ENCODE peak calls at places on chromosome 11, in seven cellular contexts. One of them, this sample, is unnamed.

GRCh38 chr11:69744435-69744834 is 30.7 kb downstream of the FGF4 start:
- DNase-seq in endothelial cell of umbilical vein: peak; percentile 49
- DNase-seq in body of pancreas: no peak
- DNase-seq in psoas muscle: no peak
- DNase-seq in fibroblast of lung: peak; percentile 93
- DNase-seq in BE2C: no peak
- DNase-seq in heart right ventricle: no peak
- DNase-seq in this sample: no peak

GRCh38 chr11:11558352-11558751 is 63.5 kb downstream of the GALNT18 start:
- DNase-seq in BE2C: no peak
- DNase-seq in heart right ventricle: no peak
- DNase-seq in psoas muscle: no peak
- DNase-seq in body of pancreas: no peak
- DNase-seq in endothelial cell of umbilical vein: no peak
- DNase-seq in fibroblast of lung: no peak
- DNase-seq in this sample: no peak

GRCh38 chr11:12220305-12220704 is 109.9 kb downstream of the MICAL2 start:
- DNase-seq in BE2C: no peak
- DNase-seq in body of pancreas: peak; percentile 74
- DNase-seq in fibroblast of lung: no peak
- DNase-seq in psoas muscle: peak; percentile 58
- DNase-seq in heart right ventricle: peak; percentile 71
- DNase-seq in endothelial cell of umbilical vein: peak; percentile 50
- DNase-seq in this sample: peak; percentile 85

GRCh38 chr11:108895579-108896480 is 231.0 kb downstream of the DDX10 start:
- DNase-seq in heart right ventricle: no peak
- DNase-seq in endothelial cell of umbilical vein: peak; percentile 83
- DNase-seq in body of pancreas: no peak
- DNase-seq in fibroblast of lung: peak; percentile 37
- DNase-seq in psoas muscle: no peak
- DNase-seq in BE2C: no peak
- DNase-seq in this sample: no peak

GRCh38 chr11:78213526-78214330 is 25.0 kb downstream of the USP35 start:
- DNase-seq in psoas muscle: no peak
- DNase-seq in body of pancreas: peak; percentile 8
- DNase-seq in BE2C: no peak
- DNase-seq in endothelial cell of umbilical vein: peak; percentile 31
- DNase-seq in heart right ventricle: no peak
- DNase-seq in fibroblast of lung: no peak
- DNase-seq in this sample: no peak

GRCh38 chr11:27398413-27398780 is 35.4 kb upstream of the CCDC34 start:
- DNase-seq in endothelial cell of umbilical vein: no peak
- DNase-seq in body of pancreas: no peak
- DNase-seq in fibroblast of lung: no peak
- DNase-seq in BE2C: no peak
- DNase-seq in psoas muscle: no peak
- DNase-seq in heart right ventricle: no peak
- DNase-seq in this sample: no peak

GRCh38 chr11:19785265-19785664 is 72.6 kb downstream of the NAV2 start:
- DNase-seq in endothelial cell of umbilical vein: no peak
- DNase-seq in psoas muscle: no peak
- DNase-seq in fibroblast of lung: no peak
- DNase-seq in heart right ventricle: no peak
- DNase-seq in body of pancreas: no peak
- DNase-seq in BE2C: no peak
- DNase-seq in this sample: no peak

GRCh38 chr11:45538363-45538762 is 127.1 kb downstream of the CHST1 start:
- DNase-seq in endothelial cell of umbilical vein: no peak
- DNase-seq in fibroblast of lung: no peak
- DNase-seq in BE2C: no peak
- DNase-seq in psoas muscle: peak; percentile 22
- DNase-seq in body of pancreas: no peak
- DNase-seq in heart right ventricle: peak; percentile 20
- DNase-seq in this sample: no peak

GRCh38 chr11:45332486-45332934 is 46.4 kb upstream of the SYT13 start:
- DNase-seq in fibroblast of lung: peak; percentile 49
- DNase-seq in psoas muscle: no peak
- DNase-seq in heart right ventricle: no peak
- DNase-seq in body of pancreas: peak; percentile 40
- DNase-seq in endothelial cell of umbilical vein: no peak
- DNase-seq in BE2C: peak; percentile 10
- DNase-seq in this sample: no peak

GRCh38 chr11:2533642-2534115 is 88.9 kb downstream of the KCNQ1 start:
- DNase-seq in heart right ventricle: peak; percentile 74
- DNase-seq in fibroblast of lung: peak; percentile 89
- DNase-seq in body of pancreas: peak; percentile 67
- DNase-seq in BE2C: peak; percentile 5
- DNase-seq in endothelial cell of umbilical vein: peak; percentile 38
- DNase-seq in psoas muscle: peak; percentile 78
- DNase-seq in this sample: peak; percentile 83

GRCh38 chr11:92128026-92128425 is 96.6 kb upstream of the FAT3 start:
- DNase-seq in body of pancreas: no peak
- DNase-seq in heart right ventricle: no peak
- DNase-seq in endothelial cell of umbilical vein: no peak
- DNase-seq in BE2C: no peak
- DNase-seq in fibroblast of lung: no peak
- DNase-seq in psoas muscle: no peak
- DNase-seq in this sample: no peak

GRCh38 chr11:118281284-118281683 is 17.2 kb upstream of the MPZL2 start:
- DNase-seq in BE2C: no peak
- DNase-seq in endothelial cell of umbilical vein: no peak
- DNase-seq in psoas muscle: no peak
- DNase-seq in fibroblast of lung: no peak
- DNase-seq in body of pancreas: no peak
- DNase-seq in heart right ventricle: no peak
- DNase-seq in this sample: no peak

GRCh38 chr11:13663631-13664071 is 4.8 kb upstream of the FAR1 start:
- DNase-seq in psoas muscle: no peak
- DNase-seq in endothelial cell of umbilical vein: peak; percentile 49
- DNase-seq in BE2C: no peak
- DNase-seq in body of pancreas: no peak
- DNase-seq in fibroblast of lung: peak; percentile 22
- DNase-seq in heart right ventricle: no peak
- DNase-seq in this sample: no peak

GRCh38 chr11:97963528-97964331 is 1057.0 kb upstream of the CNTN5 start:
- DNase-seq in heart right ventricle: no peak
- DNase-seq in body of pancreas: no peak
- DNase-seq in psoas muscle: no peak
- DNase-seq in BE2C: no peak
- DNase-seq in fibroblast of lung: peak; percentile 1
- DNase-seq in endothelial cell of umbilical vein: no peak
- DNase-seq in this sample: no peak

GRCh38 chr11:94568200-94568599 is 1.0 kb downstream of the PIWIL4 start:
- DNase-seq in BE2C: no peak
- DNase-seq in body of pancreas: no peak
- DNase-seq in fibroblast of lung: no peak
- DNase-seq in heart right ventricle: no peak
- DNase-seq in psoas muscle: no peak
- DNase-seq in endothelial cell of umbilical vein: no peak
- DNase-seq in this sample: no peak

GRCh38 chr11:106447631-106448191 is 370.2 kb downstream of the AASDHPPT start:
- DNase-seq in endothelial cell of umbilical vein: no peak
- DNase-seq in body of pancreas: no peak
- DNase-seq in heart right ventricle: no peak
- DNase-seq in psoas muscle: no peak
- DNase-seq in fibroblast of lung: no peak
- DNase-seq in BE2C: no peak
- DNase-seq in this sample: no peak

GRCh38 chr11:126914941-126915340 is 85.6 kb downstream of the KIRREL3 start:
- DNase-seq in psoas muscle: no peak
- DNase-seq in endothelial cell of umbilical vein: no peak
- DNase-seq in body of pancreas: no peak
- DNase-seq in fibroblast of lung: peak; percentile 3
- DNase-seq in heart right ventricle: no peak
- DNase-seq in BE2C: no peak
- DNase-seq in this sample: no peak

GRCh38 chr11:88421530-88421929 is 84.0 kb upstream of the CTSC start:
- DNase-seq in body of pancreas: no peak
- DNase-seq in fibroblast of lung: no peak
- DNase-seq in BE2C: no peak
- DNase-seq in endothelial cell of umbilical vein: no peak
- DNase-seq in psoas muscle: no peak
- DNase-seq in heart right ventricle: no peak
- DNase-seq in this sample: no peak

GRCh38 chr11:12288212-12288933 is 89.0 kb upstream of the PARVA start:
- DNase-seq in endothelial cell of umbilical vein: peak; percentile 87
- DNase-seq in heart right ventricle: peak; percentile 83
- DNase-seq in fibroblast of lung: peak; percentile 94
- DNase-seq in body of pancreas: peak; percentile 77
- DNase-seq in BE2C: peak; percentile 87
- DNase-seq in psoas muscle: peak; percentile 72
- DNase-seq in this sample: peak; percentile 90

GRCh38 chr11:57172031-57172430 is 9.7 kb upstream of the LRRC55 start:
- DNase-seq in fibroblast of lung: no peak
- DNase-seq in endothelial cell of umbilical vein: no peak
- DNase-seq in body of pancreas: no peak
- DNase-seq in heart right ventricle: no peak
- DNase-seq in psoas muscle: no peak
- DNase-seq in BE2C: no peak
- DNase-seq in this sample: no peak

GRCh38 chr11:101127348-101127698 is 2.3 kb downstream of the PGR start:
- DNase-seq in body of pancreas: peak; percentile 12
- DNase-seq in BE2C: peak; percentile 8
- DNase-seq in fibroblast of lung: peak; percentile 6
- DNase-seq in endothelial cell of umbilical vein: no peak
- DNase-seq in heart right ventricle: peak; percentile 47
- DNase-seq in psoas muscle: peak; percentile 29
- DNase-seq in this sample: no peak

GRCh38 chr11:66856496-66857233 is at the start of gene LRFN4:
- DNase-seq in heart right ventricle: peak; percentile 58
- DNase-seq in endothelial cell of umbilical vein: no peak
- DNase-seq in body of pancreas: no peak
- DNase-seq in BE2C: peak; percentile 74
- DNase-seq in fibroblast of lung: no peak
- DNase-seq in psoas muscle: no peak
- DNase-seq in this sample: no peak

DNA sequence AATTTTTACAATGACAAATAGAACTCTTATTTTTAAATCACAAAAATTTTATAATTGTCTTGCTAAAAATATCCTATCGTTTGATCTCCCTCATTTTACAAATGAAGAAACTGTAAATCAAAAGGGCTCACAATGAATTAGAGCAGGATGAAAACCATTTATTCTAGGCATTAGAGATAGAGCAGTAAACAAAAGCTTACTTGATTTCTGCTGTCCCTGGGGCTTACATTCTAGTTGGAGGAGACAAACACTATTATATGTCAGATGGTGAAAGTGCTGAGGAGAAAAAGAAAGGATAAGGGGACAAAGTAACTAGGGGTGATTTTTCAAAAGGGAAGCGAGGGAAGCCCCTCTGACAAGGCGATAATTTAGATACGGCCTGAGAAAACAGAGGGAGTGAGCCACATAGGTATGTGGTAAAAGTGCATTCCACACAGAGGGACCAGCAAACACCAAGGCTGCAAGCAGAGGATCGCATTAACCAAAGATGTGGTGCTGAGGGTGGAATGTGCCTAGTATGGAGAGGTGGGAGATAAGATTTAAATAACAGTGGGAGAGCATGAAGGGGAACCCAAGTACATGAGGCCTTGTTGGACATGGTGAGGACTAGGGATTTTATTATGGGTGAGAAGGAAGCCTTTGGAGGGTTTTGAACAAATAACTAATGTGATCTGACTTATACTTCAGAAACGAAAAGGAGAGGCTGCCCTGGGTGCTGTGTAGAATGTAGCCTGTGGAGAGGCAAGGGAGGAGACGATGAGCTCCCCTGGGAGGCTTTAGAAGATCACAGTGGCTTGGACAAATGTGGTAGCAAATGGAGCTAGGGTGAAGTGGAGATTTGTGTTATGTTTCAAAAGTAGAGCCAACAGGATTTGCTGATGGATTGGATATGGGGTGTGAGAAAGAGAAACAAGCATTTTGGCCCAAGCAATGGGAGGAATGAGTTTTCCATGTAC is 62.1 kb downstream of the PDHX start:
- DNase-seq in heart right ventricle: no peak
- DNase-seq in psoas muscle: no peak
- DNase-seq in endothelial cell of umbilical vein: no peak
- DNase-seq in fibroblast of lung: no peak
- DNase-seq in body of pancreas: no peak
- DNase-seq in BE2C: no peak
- DNase-seq in this sample: no peak
- H3K4me3 ChIP-seq in heart right ventricle: no peak overlapping the region
- H3K4me3 ChIP-seq in psoas muscle: no peak overlapping the region
- H3K4me3 ChIP-seq in endothelial cell of umbilical vein: peak overlapping the region; percentile 7
- H3K4me3 ChIP-seq in fibroblast of lung: no peak overlapping the region
- H3K4me3 ChIP-seq in body of pancreas: no peak overlapping the region
- H3K4me3 ChIP-seq in BE2C: no peak overlapping the region
- H3K4me3 ChIP-seq in this sample: no peak overlapping the region

GRCh38 chr11:35170503-35170902 is 31.5 kb downstream of the CD44 start:
- DNase-seq in BE2C: no peak
- DNase-seq in fibroblast of lung: no peak
- DNase-seq in heart right ventricle: no peak
- DNase-seq in psoas muscle: no peak
- DNase-seq in body of pancreas: no peak
- DNase-seq in endothelial cell of umbilical vein: no peak
- DNase-seq in this sample: no peak
- H3K4me1 ChIP-seq in BE2C: no peaks in the 10 kb centered on the region
- H3K4me1 ChIP-seq in fibroblast of lung: peaks cover 48% of the 10 kb centered on the region
- H3K4me1 ChIP-seq in heart right ventricle: peaks cover 28% of the 10 kb centered on the region
- H3K4me1 ChIP-seq in psoas muscle: peaks cover 9% of the 10 kb centered on the region
- H3K4me1 ChIP-seq in body of pancreas: peaks cover 79% of the 10 kb centered on the region
- H3K4me1 ChIP-seq in endothelial cell of umbilical vein: peaks cover 45% of the 10 kb centered on the region
- H3K4me1 ChIP-seq in this sample: peaks cover 64% of the 10 kb centered on the region

GRCh38 chr11:36400768-36401455 is 104.8 kb downstream of the PRR5L start:
- DNase-seq in fibroblast of lung: no peak
- DNase-seq in psoas muscle: no peak
- DNase-seq in heart right ventricle: no peak
- DNase-seq in BE2C: no peak
- DNase-seq in endothelial cell of umbilical vein: no peak
- DNase-seq in body of pancreas: no peak
- DNase-seq in this sample: no peak
- H3K4me3 ChIP-seq in fibroblast of lung: no peak overlapping the region
- H3K4me3 ChIP-seq in psoas muscle: no peak overlapping the region
- H3K4me3 ChIP-seq in heart right ventricle: no peak overlapping the region
- H3K4me3 ChIP-seq in BE2C: no peak overlapping the region
- H3K4me3 ChIP-seq in endothelial cell of umbilical vein: no peak overlapping the region
- H3K4me3 ChIP-seq in body of pancreas: no peak overlapping the region
- H3K4me3 ChIP-seq in this sample: no peak overlapping the region

GRCh38 chr11:68345776-68346728 is 33.7 kb downstream of the LRP5 start:
- DNase-seq in endothelial cell of umbilical vein: no peak
- DNase-seq in fibroblast of lung: no peak
- DNase-seq in heart right ventricle: peak; percentile 79
- DNase-seq in BE2C: no peak
- DNase-seq in psoas muscle: peak; percentile 59
- DNase-seq in body of pancreas: no peak
- DNase-seq in this sample: peak; percentile 81

GRCh38 chr11:68341557-68342458 is 29.4 kb downstream of the LRP5 start:
- DNase-seq in heart right ventricle: no peak
- DNase-seq in fibroblast of lung: no peak
- DNase-seq in psoas muscle: no peak
- DNase-seq in body of pancreas: no peak
- DNase-seq in BE2C: no peak
- DNase-seq in endothelial cell of umbilical vein: no peak
- DNase-seq in this sample: no peak

GRCh38 chr11:68340784-68341556 is 28.6 kb downstream of the LRP5 start:
- DNase-seq in psoas muscle: no peak
- DNase-seq in body of pancreas: no peak
- DNase-seq in fibroblast of lung: no peak
- DNase-seq in BE2C: no peak
- DNase-seq in endothelial cell of umbilical vein: no peak
- DNase-seq in heart right ventricle: no peak
- DNase-seq in this sample: no peak

GRCh38 chr11:68342459-68343158 is 30.2 kb downstream of the LRP5 start:
- DNase-seq in BE2C: no peak
- DNase-seq in body of pancreas: peak; percentile 70
- DNase-seq in fibroblast of lung: no peak
- DNase-seq in heart right ventricle: no peak
- DNase-seq in endothelial cell of umbilical vein: no peak
- DNase-seq in psoas muscle: no peak
- DNase-seq in this sample: no peak

GRCh38 chr11:68343761-68344256 is 31.4 kb downstream of the LRP5 start:
- DNase-seq in psoas muscle: no peak
- DNase-seq in endothelial cell of umbilical vein: no peak
- DNase-seq in heart right ventricle: no peak
- DNase-seq in body of pancreas: peak; percentile 42
- DNase-seq in BE2C: no peak
- DNase-seq in fibroblast of lung: no peak
- DNase-seq in this sample: no peak
- H3K4me1 ChIP-seq in psoas muscle: peaks cover 27% of the 10 kb centered on the region
- H3K4me1 ChIP-seq in endothelial cell of umbilical vein: no peaks in the 10 kb centered on the region
- H3K4me1 ChIP-seq in heart right ventricle: peaks cover 47% of the 10 kb centered on the region
- H3K4me1 ChIP-seq in body of pancreas: peaks cover 52% of the 10 kb centered on the region
- H3K4me1 ChIP-seq in BE2C: peaks cover 11% of the 10 kb centered on the region
- H3K4me1 ChIP-seq in fibroblast of lung: no peaks in the 10 kb centered on the region
- H3K4me1 ChIP-seq in this sample: peaks cover 81% of the 10 kb centered on the region